ENCODE peak calls at places on chromosomes 12 and 14, in seven cellular contexts. M is EL; B is HT1080; T is SIG-M5; A is HEK293T; S is AG08395; C is CD4-positive, alpha-beta T cell. V is an unnamed sample.

GRCh38 chr12:123024819-123025391 is 44.4 kb downstream of the ARL6IP4 start:
- DNase-seq in M (peak; percentile 29), B (peak; percentile 56), T (no peak), A (no peak), S (no peak), C (no peak), V (peak; percentile 48)

GRCh38 chr12:75374971-75375370 is 15.9 kb upstream of the GLIPR1L2 start:
- DNase-seq in M (no peak), B (no peak), T (no peak), A (no peak), S (no peak), C (no peak), V (peak; percentile 56)

GRCh38 chr12:50734409-50735263 is 29.3 kb upstream of the ATF1 start:
- DNase-seq in M (peak; percentile 45), B (peak; percentile 37), T (no peak), A (peak; percentile 58), S (peak; percentile 37), C (no peak), V (peak; percentile 61)

GRCh38 chr12:132323171-132324010 is 6.0 kb downstream of the GALNT9 start:
- DNase-seq in M (no peak), B (no peak), T (no peak), A (no peak), S (no peak), C (no peak), V (no peak)

GRCh38 chr14:21203470-21204166 is 47.8 kb upstream of the OR5AU1 start:
- DNase-seq in M (no peak), B (no peak), T (no peak), A (no peak), S (no peak), C (no peak), V (no peak)

GRCh38 chr12:122643207-122643805 is 59.9 kb downstream of the HCAR2 start:
- DNase-seq in M (no peak), B (no peak), T (no peak), A (no peak), S (no peak), C (no peak), V (no peak)

GRCh38 chr12:69720748-69721147 is 17.9 kb upstream of the RAB3IP start:
- DNase-seq in M (no peak), B (no peak), T (no peak), A (no peak), S (no peak), C (no peak), V (no peak)

GRCh38 chr14:50928002-50928635 is 16.2 kb downstream of the PYGL start:
- DNase-seq in M (peak; percentile 81), B (no peak), T (peak; percentile 86), A (no peak), S (peak; percentile 84), C (no peak), V (peak; percentile 62)

GRCh38 chr12:56297400-56297799 is 2.7 kb downstream of the CS start:
- DNase-seq in M (no peak), B (no peak), T (no peak), A (no peak), S (no peak), C (no peak), V (no peak)

GRCh38 chr12:66662729-66663128 is 16.1 kb downstream of the GRIP1 start:
- DNase-seq in M (peak; percentile 9), B (peak; percentile 76), T (no peak), A (no peak), S (peak; percentile 34), C (no peak), V (peak; percentile 66)

GRCh38 chr12:101256271-101256670 is 23.6 kb upstream of the UTP20 start:
- DNase-seq in M (peak; percentile 3), B (no peak), T (no peak), A (no peak), S (no peak), C (no peak), V (no peak)

GRCh38 chr14:74973003-74973614 is 17.7 kb upstream of the PGF start:
- DNase-seq in M (peak; percentile 63), B (peak; percentile 85), T (no peak), A (no peak), S (no peak), C (no peak), V (peak; percentile 32)

V was measured in astrocyte of the hippocampus.